ENCODE peak calls at places on chromosome X, in eight cellular contexts. One of them, this sample, is unnamed.

GRCh38 chrX:109485470-109486340 is 3.8 kb upstream of the GUCY2F start:
- DNase-seq in T-helper 22 cell: peak
- DNase-seq in lower lobe of right lung: peak
- DNase-seq in ACHN: peak
- DNase-seq in frontal cortex: peak
- DNase-seq in right cardiac atrium: peak
- DNase-seq in stimulated activated CD4-positive, alpha-beta T cell treated with anti-CD3 and anti-CD28 coated beads, Interleukin-15, amount 100 ng/mL, for 1 hour: peak
- DNase-seq in head of caudate nucleus: peak
- DNase-seq in this sample: peak

GRCh38 chrX:71095971-71096701 is 485 bp downstream of the FOXO4 start:
- DNase-seq in lower lobe of right lung: no peak
- DNase-seq in frontal cortex: peak
- DNase-seq in T-helper 22 cell: no peak
- DNase-seq in ACHN: no peak
- DNase-seq in head of caudate nucleus: peak
- DNase-seq in right cardiac atrium: no peak
- DNase-seq in stimulated activated CD4-positive, alpha-beta T cell treated with anti-CD3 and anti-CD28 coated beads, Interleukin-15, amount 100 ng/mL, for 1 hour: no peak
- DNase-seq in this sample: no peak

GRCh38 chrX:107741318-107741813 is 34.2 kb downstream of the TSC22D3 start:
- DNase-seq in frontal cortex: no peak
- DNase-seq in T-helper 22 cell: no peak
- DNase-seq in stimulated activated CD4-positive, alpha-beta T cell treated with anti-CD3 and anti-CD28 coated beads, Interleukin-15, amount 100 ng/mL, for 1 hour: no peak
- DNase-seq in ACHN: no peak
- DNase-seq in right cardiac atrium: no peak
- DNase-seq in head of caudate nucleus: no peak
- DNase-seq in lower lobe of right lung: no peak
- DNase-seq in this sample: no peak

GRCh38 chrX:32137525-32137924 is 1065.7 kb upstream of the FTHL17 start:
- DNase-seq in T-helper 22 cell: no peak
- DNase-seq in frontal cortex: no peak
- DNase-seq in lower lobe of right lung: no peak
- DNase-seq in head of caudate nucleus: no peak
- DNase-seq in ACHN: no peak
- DNase-seq in stimulated activated CD4-positive, alpha-beta T cell treated with anti-CD3 and anti-CD28 coated beads, Interleukin-15, amount 100 ng/mL, for 1 hour: no peak
- DNase-seq in right cardiac atrium: no peak
- DNase-seq in this sample: no peak

GRCh38 chrX:49232525-49232924 is 615 bp downstream of the CACNA1F start:
- DNase-seq in head of caudate nucleus: no peak
- DNase-seq in stimulated activated CD4-positive, alpha-beta T cell treated with anti-CD3 and anti-CD28 coated beads, Interleukin-15, amount 100 ng/mL, for 1 hour: no peak
- DNase-seq in frontal cortex: no peak
- DNase-seq in ACHN: no peak
- DNase-seq in T-helper 22 cell: no peak
- DNase-seq in right cardiac atrium: no peak
- DNase-seq in lower lobe of right lung: no peak
- DNase-seq in this sample: no peak

GRCh38 chrX:123084797-123085196 is 99.3 kb upstream of the GRIA3 start:
- DNase-seq in ACHN: no peak
- DNase-seq in stimulated activated CD4-positive, alpha-beta T cell treated with anti-CD3 and anti-CD28 coated beads, Interleukin-15, amount 100 ng/mL, for 1 hour: no peak
- DNase-seq in head of caudate nucleus: no peak
- DNase-seq in lower lobe of right lung: no peak
- DNase-seq in right cardiac atrium: no peak
- DNase-seq in T-helper 22 cell: no peak
- DNase-seq in frontal cortex: no peak
- DNase-seq in this sample: no peak

GRCh38 chrX:13419276-13419675 is 99.4 kb upstream of the ATXN3L start:
- DNase-seq in stimulated activated CD4-positive, alpha-beta T cell treated with anti-CD3 and anti-CD28 coated beads, Interleukin-15, amount 100 ng/mL, for 1 hour: no peak
- DNase-seq in ACHN: no peak
- DNase-seq in T-helper 22 cell: no peak
- DNase-seq in head of caudate nucleus: peak
- DNase-seq in right cardiac atrium: no peak
- DNase-seq in frontal cortex: no peak
- DNase-seq in lower lobe of right lung: no peak
- DNase-seq in this sample: no peak

GRCh38 chrX:116961872-116962582 is 499.3 kb upstream of the CT83 start:
- DNase-seq in frontal cortex: no peak
- DNase-seq in stimulated activated CD4-positive, alpha-beta T cell treated with anti-CD3 and anti-CD28 coated beads, Interleukin-15, amount 100 ng/mL, for 1 hour: no peak
- DNase-seq in right cardiac atrium: no peak
- DNase-seq in lower lobe of right lung: no peak
- DNase-seq in head of caudate nucleus: no peak
- DNase-seq in T-helper 22 cell: no peak
- DNase-seq in ACHN: no peak
- DNase-seq in this sample: no peak

This sample was measured in lower leg skin.